ENCODE peak calls at places on chromosomes 4 and X, in nine cellular contexts. E is IMR-90, U is GM13976, D is GM12865, X is choroid plexus epithelial cell, N is H9, V is ovary, M is MCF 10A, Y is fibroblast of mammary gland. K is an unnamed sample.

GRCh38 chr4:37717575-37717974 is 31.4 kb upstream of the RELL1 start:
- DNase-seq in E (peak), U (no peak), D (no peak), X (peak), N (no peak), V (no peak), M (peak), Y (peak), K (no peak)

GRCh38 chr4:52199574-52200338 is 148.7 kb downstream of the SPATA18 start:
- DNase-seq in E (peak), U (no peak), D (no peak), X (peak), N (no peak), V (no peak), M (peak), Y (peak), K (no peak)

GRCh38 chrX:11478971-11479370 is 185.8 kb downstream of the AMELX start:
- DNase-seq in E (peak), U (no peak), D (no peak), X (no peak), N (no peak), V (no peak), M (no peak), Y (peak), K (no peak)

GRCh38 chr4:136124251-136124745 is 1408.0 kb downstream of the PCDH18 start:
- DNase-seq in E (no peak), U (no peak), D (no peak), X (no peak), N (no peak), V (no peak), M (no peak), Y (no peak), K (no peak)

GRCh38 chrX:2917767-2918166 is 11.4 kb downstream of the ARSD start:
- DNase-seq in E (no peak), U (no peak), D (no peak), X (no peak), N (no peak), V (no peak), M (no peak), Y (no peak), K (no peak)

GRCh38 chr4:38062088-38062893 is 102.1 kb downstream of the PTTG2 start:
- DNase-seq in E (peak), U (peak), D (peak), X (peak), N (peak), V (peak), M (peak), Y (peak), K (peak)

GRCh38 chr4:113349400-113349799 is 299.9 kb downstream of the ANK2 start:
- DNase-seq in E (no peak), U (no peak), D (no peak), X (no peak), N (no peak), V (no peak), M (no peak), Y (no peak), K (no peak)

GRCh38 chrX:22689290-22689689 is 310.5 kb upstream of the DDX53 start:
- DNase-seq in E (peak), U (no peak), D (no peak), X (no peak), N (no peak), V (no peak), M (no peak), Y (peak), K (no peak)

GRCh38 chr4:10279261-10279660 is 162.7 kb upstream of the WDR1 start:
- DNase-seq in E (no peak), U (no peak), D (no peak), X (no peak), N (no peak), V (no peak), M (no peak), Y (no peak), K (no peak)

GRCh38 chr4:74014332-74014731 is 15.9 kb upstream of the CXCL5 start:
- DNase-seq in E (peak), U (no peak), D (no peak), X (peak), N (no peak), V (no peak), M (no peak), Y (no peak), K (no peak)

GRCh38 chr4:140237616-140238352 is 83.8 kb upstream of the MAML3 start:
- DNase-seq in E (peak), U (no peak), D (no peak), X (peak), N (peak), V (peak), M (peak), Y (peak), K (no peak)

GRCh38 chrX:24494544-24495113 is 29.5 kb downstream of the PDK3 start:
- DNase-seq in E (peak), U (no peak), D (no peak), X (peak), N (no peak), V (peak), M (peak), Y (peak), K (no peak)

GRCh38 chr4:99610605-99611172 is 36.1 kb downstream of the MTTP start:
- DNase-seq in E (no peak), U (no peak), D (no peak), X (no peak), N (no peak), V (no peak), M (peak), Y (peak), K (no peak)

GRCh38 chr4:118954246-118954645 is 65.6 kb downstream of the SYNPO2 start:
- DNase-seq in E (peak), U (no peak), D (no peak), X (peak), N (no peak), V (no peak), M (peak), Y (peak), K (no peak)

GRCh38 chr4:39166177-39166576 is 16.2 kb upstream of the WDR19 start:
- DNase-seq in E (no peak), U (no peak), D (no peak), X (no peak), N (no peak), V (no peak), M (no peak), Y (no peak), K (no peak)

GRCh38 chr4:87270144-87270543 is 49.7 kb upstream of the KLHL8 start:
- DNase-seq in E (peak), U (no peak), D (peak), X (peak), N (peak), V (no peak), M (peak), Y (peak), K (no peak)

GRCh38 chr4:25857403-25857802 is 5.4 kb downstream of the SEL1L3 start:
- DNase-seq in E (no peak), U (no peak), D (no peak), X (peak), N (no peak), V (no peak), M (peak), Y (peak), K (no peak)

GRCh38 chr4:153809307-153809706 is 20.4 kb upstream of the SFRP2 start:
- DNase-seq in E (no peak), U (no peak), D (peak), X (no peak), N (no peak), V (no peak), M (no peak), Y (no peak), K (no peak)

GRCh38 chr4:186669159-186669720 is 54.4 kb downstream of the FAT1 start:
- DNase-seq in E (peak), U (no peak), D (no peak), X (peak), N (peak), V (no peak), M (peak), Y (peak), K (no peak)

GRCh38 chr4:13558881-13559280 is 14.6 kb upstream of the NKX3-2 start:
- DNase-seq in E (no peak), U (no peak), D (no peak), X (no peak), N (no peak), V (no peak), M (no peak), Y (peak), K (no peak)

GRCh38 chr4:10664408-10664807 is 20.2 kb downstream of the CLNK start:
- DNase-seq in E (peak), U (no peak), D (no peak), X (peak), N (no peak), V (no peak), M (peak), Y (peak), K (no peak)

GRCh38 chr4:70954032-70954431 is 39.4 kb upstream of the DCK start:
- DNase-seq in E (peak), U (no peak), D (no peak), X (no peak), N (no peak), V (no peak), M (no peak), Y (peak), K (no peak)

GRCh38 chr4:70945046-70945445 is 42.9 kb downstream of the MOB1B start:
- DNase-seq in E (peak), U (no peak), D (no peak), X (peak), N (no peak), V (no peak), M (no peak), Y (no peak), K (no peak)

GRCh38 chr4:70946944-70947343 is 44.8 kb downstream of the MOB1B start:
- DNase-seq in E (peak), U (no peak), D (no peak), X (no peak), N (no peak), V (no peak), M (no peak), Y (peak), K (no peak)

GRCh38 chr4:70945452-70946055 is 43.4 kb downstream of the MOB1B start:
- DNase-seq in E (peak), U (no peak), D (no peak), X (peak), N (no peak), V (no peak), M (no peak), Y (no peak), K (no peak)

DNA sequence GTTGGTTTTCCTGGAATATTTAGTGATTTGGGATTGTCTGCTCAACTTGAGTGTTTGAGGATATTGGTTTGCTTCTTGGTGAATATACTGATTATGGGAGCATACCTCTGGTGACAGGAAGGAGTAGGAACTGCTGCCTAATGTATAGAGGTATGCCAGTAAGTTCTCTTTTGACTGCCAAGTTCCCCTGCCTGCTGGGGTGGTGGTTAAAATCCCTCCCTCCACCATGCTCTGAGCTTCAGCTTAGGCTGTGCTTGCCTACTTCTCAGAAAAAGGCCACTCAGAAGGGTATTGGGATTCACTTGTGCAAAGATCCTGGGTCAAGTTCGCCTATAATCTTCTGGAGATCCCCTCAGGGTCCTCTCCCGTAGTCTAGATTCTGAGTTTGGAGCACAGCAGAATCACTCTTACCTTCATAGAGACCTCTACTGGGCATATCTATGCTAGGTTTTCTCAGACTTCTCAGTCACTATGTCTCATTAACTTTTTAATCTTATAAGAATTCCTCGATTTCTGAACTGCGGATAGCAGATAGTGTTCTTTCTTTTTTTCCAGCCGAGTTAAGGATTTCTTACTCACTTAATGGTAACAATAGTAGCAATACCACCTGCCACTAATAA is 44.7 kb upstream of the DCK start:
- DNase-seq in E (no peak), U (no peak), D (peak), X (no peak), N (no peak), V (no peak), M (no peak), Y (no peak), K (no peak)
- TF ChIP-seq CTCF in E (no peak), U (peak), D (no peak), X (no peak), N (peak), V (no peak), M (no peak), Y (no peak), K (no peak)

GRCh38 chrX:7235071-7235470 is 87.1 kb upstream of the PUDP start:
- DNase-seq in E (no peak), U (no peak), D (no peak), X (no peak), N (no peak), V (no peak), M (no peak), Y (peak), K (no peak)

GRCh38 chrX:7228226-7228625 is 80.3 kb upstream of the PUDP start:
- DNase-seq in E (no peak), U (no peak), D (no peak), X (no peak), N (no peak), V (no peak), M (no peak), Y (no peak), K (no peak)

GRCh38 chrX:7233632-7234406 is 85.9 kb upstream of the PUDP start:
- DNase-seq in E (no peak), U (no peak), D (no peak), X (peak), N (no peak), V (no peak), M (peak), Y (peak), K (no peak)
- TF ChIP-seq CTCF in E (peak), U (no peak), D (no peak), X (no peak), N (no peak), V (no peak), M (no peak), Y (no peak), K (no peak)

GRCh38 chr4:3011456-3012220 is 48.3 kb downstream of the GRK4 start:
- DNase-seq in E (no peak), U (no peak), D (no peak), X (no peak), N (no peak), V (no peak), M (no peak), Y (no peak), K (no peak)

GRCh38 chr4:3009422-3009821 is 46.1 kb downstream of the GRK4 start:
- DNase-seq in E (no peak), U (peak), D (peak), X (peak), N (peak), V (no peak), M (peak), Y (peak), K (peak)

GRCh38 chr4:3010998-3011397 is 47.6 kb downstream of the GRK4 start:
- DNase-seq in E (peak), U (no peak), D (no peak), X (peak), N (no peak), V (no peak), M (peak), Y (peak), K (no peak)

GRCh38 chr4:3013323-3013722 is 50.0 kb downstream of the GRK4 start:
- DNase-seq in E (no peak), U (no peak), D (no peak), X (no peak), N (no peak), V (no peak), M (no peak), Y (no peak), K (no peak)

DNA sequence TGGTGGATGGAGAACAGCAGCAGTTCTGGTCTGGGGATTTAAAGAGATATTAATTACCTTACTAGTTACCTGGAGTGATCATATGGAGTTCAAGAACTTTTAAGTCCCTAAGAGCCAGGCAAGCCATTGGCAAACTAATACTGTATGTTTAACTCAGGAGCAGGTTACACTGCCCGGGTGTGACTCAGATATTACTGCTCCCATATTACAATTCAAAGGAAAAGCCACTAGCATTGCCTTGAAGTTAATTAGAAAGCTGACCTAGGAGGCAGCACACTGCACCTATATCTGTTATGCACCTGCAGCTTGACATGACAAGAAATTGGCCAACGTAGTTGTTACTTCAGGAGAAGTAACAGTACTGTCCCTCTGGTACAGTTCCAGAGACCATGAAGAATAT is 47.2 kb downstream of the GRK4 start:
- DNase-seq in E (no peak), U (no peak), D (no peak), X (no peak), N (no peak), V (no peak), M (peak), Y (peak), K (no peak)
- TF ChIP-seq CTCF in E (no peak), U (no peak), D (no peak), X (no peak), N (no peak), V (no peak), M (no peak), Y (no peak), K (no peak)

GRCh38 chr4:108749119-108749518 is 13.7 kb downstream of the ETNPPL start:
- DNase-seq in E (no peak), U (no peak), D (no peak), X (no peak), N (no peak), V (no peak), M (no peak), Y (no peak), K (no peak)
- TF ChIP-seq CTCF in E (no peak), U (no peak), D (no peak), X (peak), N (peak), V (no peak), M (no peak), Y (no peak), K (peak)

DNA sequence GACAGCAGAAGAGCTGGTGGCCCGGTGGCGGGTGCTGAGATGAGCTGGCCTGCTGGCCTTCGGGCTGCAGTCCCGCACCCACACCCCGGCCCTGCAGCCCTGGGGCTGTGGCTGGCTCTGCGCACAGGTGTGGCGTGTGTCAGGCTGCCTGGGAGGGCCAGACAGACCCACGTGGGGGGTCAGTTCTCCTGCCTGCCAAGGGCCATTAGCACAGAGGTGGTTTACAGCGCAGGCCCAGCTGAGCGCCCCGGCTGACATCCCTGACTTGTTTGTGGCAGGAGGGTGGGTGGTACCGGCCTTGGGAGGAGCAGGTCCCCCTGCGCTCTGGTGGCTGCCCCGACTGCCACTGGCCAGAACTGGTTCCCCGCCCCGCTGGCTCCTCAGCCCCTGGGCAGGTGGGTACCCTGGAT is 9.4 kb upstream of the HGFAC start:
- DNase-seq in E (no peak), U (no peak), D (no peak), X (no peak), N (no peak), V (no peak), M (no peak), Y (no peak), K (no peak)
- TF ChIP-seq CTCF in E (no peak), U (no peak), D (no peak), X (no peak), N (no peak), V (no peak), M (no peak), Y (no peak), K (no peak)

DNA sequence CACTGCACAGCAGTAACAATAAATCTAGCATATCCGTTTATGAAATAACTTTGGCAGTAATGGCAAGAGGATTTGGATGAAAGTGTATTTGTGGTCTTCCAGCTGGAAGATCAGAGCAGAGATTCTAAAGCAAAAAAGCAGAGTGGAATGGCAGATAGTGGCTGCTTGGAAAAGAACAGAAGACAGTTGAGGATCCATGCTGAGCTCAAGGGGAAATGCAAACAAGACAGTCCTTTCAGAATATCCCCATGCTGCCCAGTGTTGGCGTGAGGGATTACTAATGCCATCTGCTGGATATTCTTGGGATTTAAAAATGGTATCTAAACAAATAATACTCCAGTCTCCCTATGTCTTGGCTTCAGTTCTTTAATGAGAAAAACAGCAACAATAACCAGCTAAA is 629.1 kb upstream of the ATOH1 start:
- DNase-seq in E (peak), U (peak), D (peak), X (peak), N (peak), V (no peak), M (peak), Y (peak), K (no peak)
- TF ChIP-seq CTCF in E (peak), U (no peak), D (peak), X (peak), N (peak), V (no peak), M (peak), Y (peak), K (peak)

DNA sequence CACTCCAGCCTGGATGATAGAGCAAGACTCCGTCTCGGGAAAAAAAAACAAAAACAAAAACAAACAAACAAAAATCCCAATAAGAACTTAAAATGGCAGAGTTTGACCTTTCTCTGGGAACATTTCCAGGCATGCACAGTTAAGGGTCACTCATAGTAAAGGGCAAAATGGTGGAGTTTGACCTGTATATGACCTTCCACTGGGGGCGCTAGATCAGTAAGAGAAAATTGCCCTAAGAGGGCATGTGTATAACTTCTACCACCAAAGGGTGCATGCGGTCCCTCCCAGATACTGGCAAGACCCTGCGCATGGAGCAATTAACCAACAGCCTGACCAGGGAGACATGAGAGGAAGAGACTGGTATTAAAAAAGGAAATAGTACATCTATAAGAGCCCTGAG is 177.2 kb downstream of the MOSPD2 start:
- DNase-seq in E (no peak), U (no peak), D (no peak), X (no peak), N (no peak), V (no peak), M (no peak), Y (no peak), K (no peak)
- TF ChIP-seq CTCF in E (no peak), U (no peak), D (no peak), X (no peak), N (peak), V (no peak), M (peak), Y (no peak), K (no peak)

K was measured in progenitor cell of endocrine pancreas.